ENCODE peak calls at places on chromosomes 5 and 9, in four cellular contexts. J, V, P and M are unnamed samples.
A peak's percentile ranks its signal among the peaks of the same experiment; 100 is the strongest.

GRCh38 chr9:73176450-73176875 is 24.8 kb downstream of the ANXA1 start:
- DNase-seq in J (peak; percentile 74), V (no peak), P (no peak), M (no peak)

GRCh38 chr9:34986541-34987047 is 3.0 kb upstream of the DNAJB5 start:
- DNase-seq in J (no peak), V (no peak), P (no peak), M (no peak)

GRCh38 chr5:172414618-172415599 is 39.4 kb downstream of the SH3PXD2B start:
- DNase-seq in J (peak; percentile 61), V (no peak), P (no peak), M (no peak)

GRCh38 chr9:15246688-15247087 is 60.3 kb downstream of the TTC39B start:
- DNase-seq in J (no peak), V (no peak), P (no peak), M (no peak)

GRCh38 chr5:175750476-175751080 is 92.7 kb downstream of the HRH2 start:
- DNase-seq in J (no peak), V (no peak), P (no peak), M (no peak)

GRCh38 chr5:95087819-95088317 is 197.0 kb downstream of the MCTP1 start:
- DNase-seq in J (peak; percentile 51), V (no peak), P (no peak), M (no peak)

GRCh38 chr5:76083555-76084495 is 642 bp downstream of the SV2C start:
- DNase-seq in J (no peak), V (no peak), P (no peak), M (no peak)

GRCh38 chr9:24509850-24510249 is 35.8 kb downstream of the IZUMO3 start:
- DNase-seq in J (no peak), V (no peak), P (no peak), M (no peak)

GRCh38 chr9:20914556-20914955 is 116.9 kb downstream of the HACD4 start:
- DNase-seq in J (no peak), V (no peak), P (no peak), M (no peak)

GRCh38 chr5:144369001-144369400 is 198.3 kb downstream of the KCTD16 start:
- DNase-seq in J (no peak), V (no peak), P (no peak), M (peak; percentile 69)

GRCh38 chr5:90421136-90421535 is 11.6 kb upstream of the CETN3 start:
- DNase-seq in J (peak; percentile 7), V (no peak), P (no peak), M (no peak)

GRCh38 chr9:40935336-40935735 is 193.1 kb downstream of the FOXD4L6 start:
- DNase-seq in J (no peak), V (no peak), P (no peak), M (no peak)

GRCh38 chr9:14296462-14296861 is 17.5 kb downstream of the NFIB start:
- DNase-seq in J (no peak), V (peak; percentile 46), P (no peak), M (no peak)

GRCh38 chr9:128635266-128636023 is 21.2 kb downstream of the DYNC2I2 start:
- DNase-seq in J (peak; percentile 97), V (peak; percentile 88), P (peak; percentile 70), M (peak; percentile 87)

GRCh38 chr5:131193106-131193505 is 22.4 kb downstream of the LYRM7 start:
- DNase-seq in J (no peak), V (no peak), P (no peak), M (no peak)

GRCh38 chr9:78029601-78030552 is 1.7 kb downstream of the GNAQ start:
- DNase-seq in J (peak; percentile 20), V (no peak), P (no peak), M (no peak)

GRCh38 chr5:33091571-33092363 is 349.0 kb upstream of the TARS1 start:
- DNase-seq in J (peak; percentile 96), V (no peak), P (no peak), M (no peak)

GRCh38 chr5:174527936-174528557 is 196.3 kb upstream of the MSX2 start:
- DNase-seq in J (no peak), V (no peak), P (no peak), M (no peak)

GRCh38 chr9:88197016-88197415 is 58.7 kb upstream of the SPATA31C2 start:
- DNase-seq in J (peak; percentile 93), V (no peak), P (peak; percentile 36), M (no peak)

GRCh38 chr5:65651144-65651543 is 26.3 kb downstream of the SHLD3 start:
- DNase-seq in J (no peak), V (no peak), P (no peak), M (no peak)

GRCh38 chr5:80246995-80247729 is 8.7 kb downstream of the SERINC5 start:
- DNase-seq in J (peak; percentile 89), V (peak; percentile 42), P (peak; percentile 82), M (peak; percentile 97)

GRCh38 chr5:133425183-133425582 is 187.2 kb downstream of the FSTL4 start:
- DNase-seq in J (no peak), V (no peak), P (no peak), M (no peak)

GRCh38 chr9:137316012-137316981 is 14.2 kb upstream of the NRARP start:
- DNase-seq in J (no peak), V (peak; percentile 83), P (no peak), M (no peak)

GRCh38 chr5:105943119-105943518 is 1727.6 kb downstream of the EFNA5 start:
- DNase-seq in J (no peak), V (peak; percentile 49), P (no peak), M (no peak)

GRCh38 chr5:58459860-58460726 is at the start of gene PLK2:
- DNase-seq in J (peak; percentile 94), V (peak; percentile 95), P (peak; percentile 67), M (no peak)

GRCh38 chr5:179794575-179794974 is 789 bp downstream of the LTC4S start:
- DNase-seq in J (no peak), V (no peak), P (no peak), M (no peak)

GRCh38 chr9:79127661-79128060 is 444.1 kb upstream of the TLE4 start:
- DNase-seq in J (peak; percentile 71), V (no peak), P (no peak), M (no peak)

GRCh38 chr5:102048940-102049339 is 247.1 kb downstream of the SLCO4C1 start:
- DNase-seq in J (no peak), V (no peak), P (no peak), M (no peak)

GRCh38 chr9:91933556-91934352 is 16.3 kb downstream of the ROR2 start:
- DNase-seq in J (no peak), V (no peak), P (no peak), M (no peak)

GRCh38 chr9:35776018-35776417 is 15.4 kb upstream of the NPR2 start:
- DNase-seq in J (no peak), V (no peak), P (no peak), M (no peak)

GRCh38 chr9:109477269-109478203 is 20.6 kb downstream of the PTPN3 start:
- DNase-seq in J (no peak), V (no peak), P (no peak), M (peak; percentile 93)

GRCh38 chr5:111299067-111299481 is 74.9 kb downstream of the CAMK4 start:
- DNase-seq in J (peak; percentile 0), V (no peak), P (no peak), M (no peak)

GRCh38 chr5:55159763-55160492 is at the start of gene GPX8:
- DNase-seq in J (peak; percentile 88), V (peak; percentile 27), P (peak; percentile 59), M (peak; percentile 75)

GRCh38 chr5:11903121-11903613 is 1.1 kb downstream of the CTNND2 start:
- DNase-seq in J (no peak), V (peak; percentile 11), P (no peak), M (no peak)

GRCh38 chr9:30198463-30199309 is 2185.8 kb upstream of the ACO1 start:
- DNase-seq in J (no peak), V (no peak), P (no peak), M (no peak)

GRCh38 chr9:85248514-85249312 is 493.0 kb downstream of the AGTPBP1 start:
- DNase-seq in J (peak; percentile 66), V (no peak), P (peak; percentile 45), M (peak; percentile 47)

GRCh38 chr5:1555011-1555807 is 31.4 kb upstream of the LPCAT1 start:
- DNase-seq in J (peak; percentile 83), V (no peak), P (peak; percentile 29), M (peak; percentile 96)

GRCh38 chr5:78182838-78183237 is 111.7 kb downstream of the AP3B1 start:
- DNase-seq in J (no peak), V (no peak), P (no peak), M (no peak)

DNA sequence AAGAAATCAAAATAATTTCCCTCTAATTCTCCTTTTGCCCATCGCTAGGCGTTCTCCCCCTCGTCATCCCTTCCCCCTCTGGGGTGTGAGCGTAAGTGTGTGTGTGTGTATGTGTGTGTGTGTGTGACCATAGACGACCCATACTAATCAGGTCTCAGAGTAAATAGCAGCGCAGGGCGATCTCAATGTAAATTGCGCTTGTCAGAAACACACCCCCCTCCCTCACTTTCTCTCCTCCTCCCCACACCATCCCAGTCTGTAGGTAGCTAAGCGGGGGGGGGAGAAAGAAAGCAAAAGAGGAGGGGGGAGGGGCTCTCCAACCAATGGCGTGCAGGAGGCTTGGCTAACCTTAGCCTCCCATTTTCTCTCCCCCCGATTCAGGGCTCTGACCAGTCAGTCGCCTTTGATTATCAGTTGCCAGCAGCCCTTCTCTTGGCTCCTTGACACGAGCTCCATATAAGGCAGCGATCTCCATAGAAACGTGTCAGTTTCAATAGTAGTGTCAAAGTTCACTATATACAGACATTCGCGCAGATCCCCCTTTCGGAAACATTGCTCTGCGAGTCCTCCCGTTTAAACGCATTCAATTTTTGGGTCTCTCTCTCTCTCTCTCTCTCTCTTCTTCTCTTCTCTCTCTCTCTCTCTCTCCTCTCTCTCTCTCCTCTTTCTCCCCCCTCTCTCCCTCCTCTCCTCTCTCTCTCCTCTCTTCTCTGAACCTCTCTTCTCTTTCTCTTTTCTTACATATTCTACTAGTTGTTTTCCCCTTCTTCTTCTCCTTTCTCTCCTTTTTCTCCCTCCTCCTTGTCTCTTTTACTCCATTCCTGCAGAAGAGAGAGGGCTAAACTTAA is at the start of gene NR2F1:
- DNase-seq in J (peak; percentile 90), V (no peak), P (peak; percentile 85), M (peak; percentile 91)
- TF ChIP-seq CTCF in J (no peak), V (no peak), P (no peak), M (no peak)

GRCh38 chr9:133118568-133118967 is 2.5 kb downstream of the RALGDS start:
- DNase-seq in J (no peak), V (no peak), P (no peak), M (no peak)
- H3K4me3 ChIP-seq in J (no peak overlapping the region), V (peak overlapping the region; percentile 91), P (no peak overlapping the region), M (no peak overlapping the region)

GRCh38 chr9:38000332-38000731 is 68.7 kb downstream of the SHB start:
- DNase-seq in J (no peak), V (no peak), P (no peak), M (no peak)
- TF ChIP-seq CTCF in J (no peak), V (no peak), P (no peak), M (peak; percentile 10)

GRCh38 chr5:67817652-67818051 is 397.9 kb upstream of the PIK3R1 start:
- DNase-seq in J (no peak), V (no peak), P (no peak), M (no peak)
- H3K4me3 ChIP-seq in J (no peak overlapping the region), V (no peak overlapping the region), P (no peak overlapping the region), M (no peak overlapping the region)